ENCODE peak calls at places on chromosomes 11 and 22, in nine cellular contexts. H is foreskin fibroblast; I is T47D; W is kidney tubule cell; X is stimulated activated CD8-positive, alpha-beta memory T cell treated with anti-CD3 and anti-CD28 coated beads, Interleukin-15, amount 100 ng/mL, for 24 hours; Q is adipocyte; P is AG08396; B is H4; O is NCI-H774. V is an unnamed sample.

GRCh38 chr11:17277024-17277584 is 565 bp downstream of the NUCB2 start:
- DNase-seq in H (peak; percentile 58), I (peak; percentile 44), W (peak; percentile 53), X (no peak), Q (peak; percentile 74), P (peak; percentile 38), B (peak; percentile 33), O (peak; percentile 46), V (no peak)

GRCh38 chr11:116732740-116733385 is 39.9 kb downstream of the BUD13 start:
- DNase-seq in H (peak; percentile 83), I (peak; percentile 82), W (peak; percentile 67), X (peak; percentile 11), Q (peak; percentile 85), P (peak; percentile 89), B (peak; percentile 61), O (peak; percentile 44), V (peak; percentile 30)

GRCh38 chr11:1899100-1899499 is 7.4 kb upstream of the PRR33 start:
- DNase-seq in H (no peak), I (no peak), W (no peak), X (no peak), Q (no peak), P (no peak), B (no peak), O (no peak), V (no peak)

GRCh38 chr11:70068345-70068744 is 9.8 kb upstream of the ANO1 start:
- DNase-seq in H (no peak), I (no peak), W (no peak), X (no peak), Q (no peak), P (no peak), B (no peak), O (no peak), V (no peak)

GRCh38 chr22:23827351-23827995 is 11.3 kb downstream of the DERL3 start:
- DNase-seq in H (no peak), I (no peak), W (no peak), X (no peak), Q (no peak), P (no peak), B (no peak), O (no peak), V (no peak)

GRCh38 chr11:68956142-68956541 is 24.6 kb downstream of the MRGPRD start:
- DNase-seq in H (no peak), I (no peak), W (no peak), X (no peak), Q (no peak), P (peak; percentile 48), B (no peak), O (no peak), V (no peak)

GRCh38 chr22:19080853-19081252 is 41.4 kb downstream of the DGCR2 start:
- DNase-seq in H (no peak), I (no peak), W (no peak), X (no peak), Q (no peak), P (no peak), B (no peak), O (no peak), V (no peak)

GRCh38 chr11:64894070-64894811 is 15.8 kb upstream of the EHD1 start:
- DNase-seq in H (peak; percentile 89), I (peak; percentile 76), W (peak; percentile 79), X (peak; percentile 93), Q (peak; percentile 84), P (peak; percentile 88), B (peak; percentile 68), O (peak; percentile 45), V (no peak)

GRCh38 chr22:29219881-29220670 is 14.4 kb downstream of the EMID1 start:
- DNase-seq in H (no peak), I (peak; percentile 74), W (no peak), X (no peak), Q (no peak), P (no peak), B (no peak), O (no peak), V (no peak)

GRCh38 chr11:18633256-18634139 is 644 bp downstream of the SPTY2D1 start:
- DNase-seq in H (peak; percentile 71), I (no peak), W (peak; percentile 12), X (no peak), Q (peak; percentile 79), P (no peak), B (no peak), O (no peak), V (no peak)

GRCh38 chr11:118872403-118872821 is 11.3 kb upstream of the CXCR5 start:
- DNase-seq in H (no peak), I (no peak), W (no peak), X (no peak), Q (no peak), P (no peak), B (no peak), O (no peak), V (no peak)

GRCh38 chr11:2825886-2826678 is 59.5 kb downstream of the CDKN1C start:
- DNase-seq in H (peak; percentile 92), I (peak; percentile 24), W (peak; percentile 83), X (no peak), Q (peak; percentile 96), P (peak; percentile 96), B (peak; percentile 92), O (no peak), V (peak; percentile 93)

GRCh38 chr11:125079878-125080530 is 16.9 kb downstream of the SLC37A2 start:
- DNase-seq in H (no peak), I (no peak), W (no peak), X (no peak), Q (no peak), P (no peak), B (no peak), O (no peak), V (no peak)

GRCh38 chr11:33668468-33668825 is 32.2 kb downstream of the C11orf91 start:
- DNase-seq in H (no peak), I (no peak), W (no peak), X (no peak), Q (peak; percentile 64), P (no peak), B (no peak), O (no peak), V (no peak)

GRCh38 chr11:128195057-128195751 is 392.2 kb downstream of the ETS1 start:
- DNase-seq in H (no peak), I (peak; percentile 38), W (no peak), X (no peak), Q (no peak), P (no peak), B (no peak), O (no peak), V (no peak)

GRCh38 chr22:40271440-40271839 is 74.9 kb upstream of the ADSL start:
- DNase-seq in H (no peak), I (no peak), W (no peak), X (no peak), Q (peak; percentile 17), P (no peak), B (no peak), O (no peak), V (no peak)

GRCh38 chr11:69351460-69351859 is 57.5 kb downstream of the MYEOV start:
- DNase-seq in H (peak; percentile 73), I (no peak), W (peak; percentile 83), X (no peak), Q (peak; percentile 52), P (peak; percentile 50), B (no peak), O (no peak), V (no peak)

GRCh38 chr11:292211-293121 is 3.5 kb downstream of the PGGHG start:
- DNase-seq in H (no peak), I (no peak), W (no peak), X (no peak), Q (no peak), P (no peak), B (no peak), O (no peak), V (no peak)